ENCODE peak calls at places on chromosome 6, in seven cellular contexts. X is tibial artery, O is HepG2, A is cardiac fibroblast, Y is heart right ventricle, V is BJ, M is endodermal cell. P is an unnamed sample.

GRCh38 chr6:150252714-150253444 is 110.0 kb downstream of the PPP1R14C start:
- DNase-seq in M (no peak), A (peak; percentile 18), Y (no peak), X (no peak), V (no peak), O (no peak), P (no peak)

GRCh38 chr6:14713008-14713452 is 532.8 kb upstream of the JARID2 start:
- DNase-seq in O (no peak), X (no peak), Y (peak; percentile 29), A (peak; percentile 85), V (peak; percentile 97), M (no peak), P (no peak)

GRCh38 chr6:158769696-158770446 is 49.3 kb downstream of the EZR start:
- DNase-seq in A (no peak), M (no peak), V (no peak), O (no peak), Y (peak; percentile 52), X (peak; percentile 52), P (no peak)

GRCh38 chr6:11217360-11218076 is 14.9 kb downstream of the NEDD9 start:
- DNase-seq in A (peak; percentile 20), X (no peak), V (no peak), O (peak; percentile 79), Y (no peak), M (no peak), P (no peak)

GRCh38 chr6:160141001-160141726 is 19.5 kb downstream of the SLC22A1 start:
- DNase-seq in A (peak; percentile 81), V (peak; percentile 57), Y (no peak), M (peak; percentile 20), O (no peak), X (no peak), P (peak; percentile 31)

GRCh38 chr6:101716810-101717209 is 323.3 kb downstream of the GRIK2 start:
- DNase-seq in O (no peak), X (no peak), Y (no peak), V (no peak), M (no peak), A (no peak), P (no peak)

GRCh38 chr6:39251406-39251805 is 22.1 kb upstream of the KCNK5 start:
- DNase-seq in M (no peak), A (no peak), V (no peak), X (no peak), O (no peak), Y (no peak), P (no peak)

GRCh38 chr6:134534708-134535149 is 216.8 kb upstream of the SGK1 start:
- DNase-seq in Y (no peak), X (no peak), O (no peak), M (no peak), V (no peak), A (peak; percentile 83), P (no peak)

GRCh38 chr6:154298297-154298696 is 58.3 kb downstream of the IPCEF1 start:
- DNase-seq in V (no peak), Y (no peak), X (no peak), O (peak; percentile 24), A (peak; percentile 59), M (no peak), P (no peak)

GRCh38 chr6:119426619-119427018 is 77.1 kb upstream of the MAN1A1 start:
- DNase-seq in M (no peak), X (no peak), O (no peak), V (no peak), Y (no peak), A (peak; percentile 9), P (no peak)

GRCh38 chr6:15285682-15286294 is 39.9 kb downstream of the JARID2 start:
- DNase-seq in Y (no peak), X (no peak), V (no peak), M (no peak), O (no peak), A (peak; percentile 39), P (no peak)

GRCh38 chr6:34473967-34474366 is 8.1 kb downstream of the PACSIN1 start:
- DNase-seq in V (no peak), A (no peak), O (no peak), Y (no peak), M (no peak), X (no peak), P (no peak)

GRCh38 chr6:72622094-72622540 is 253 bp downstream of the KCNQ5 start:
- DNase-seq in O (no peak), Y (peak; percentile 17), V (no peak), A (peak; percentile 19), M (peak; percentile 87), X (peak; percentile 70), P (no peak)

DNA sequence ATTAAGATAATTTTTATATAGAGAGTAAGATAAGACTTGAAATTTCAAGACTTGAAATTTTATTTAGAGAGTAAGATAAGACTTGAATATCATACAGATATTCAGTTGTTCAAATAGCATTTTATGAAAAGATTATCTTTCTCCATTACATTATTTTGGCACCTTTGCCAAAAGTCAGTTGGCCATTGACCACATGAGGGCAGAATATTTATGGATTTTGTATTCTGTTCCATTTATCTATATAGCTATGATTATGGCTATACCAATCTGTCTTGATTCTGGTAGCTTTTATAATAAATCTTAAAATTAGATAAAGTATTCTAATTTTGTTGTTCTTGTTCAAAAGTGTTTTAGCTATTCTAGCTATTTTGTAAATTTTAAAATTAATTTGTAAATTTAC is 537.9 kb upstream of the GJE1 start:
- DNase-seq in X (no peak), O (no peak), A (no peak), Y (no peak), M (no peak), V (no peak), P (no peak)
- TF ChIP-seq CTCF in X (no peak), O (no peak), A (peak; percentile 25), Y (no peak), M (peak; percentile 41), V (no peak), P (no peak)

GRCh38 chr6:84773431-84774173 is 9.2 kb upstream of the TBX18 start:
- DNase-seq in V (no peak), A (peak; percentile 69), M (peak; percentile 83), Y (peak; percentile 23), O (no peak), X (peak; percentile 79), P (no peak)

GRCh38 chr6:84771732-84772131 is 7.3 kb upstream of the TBX18 start:
- DNase-seq in Y (no peak), A (peak; percentile 49), V (no peak), X (no peak), O (no peak), M (peak; percentile 57), P (no peak)

GRCh38 chr6:84774174-84775158 is 10.1 kb upstream of the TBX18 start:
- DNase-seq in Y (peak; percentile 58), V (no peak), X (peak; percentile 87), A (peak; percentile 74), O (no peak), M (peak; percentile 93), P (no peak)

GRCh38 chr6:84772428-84773132 is 8.2 kb upstream of the TBX18 start:
- DNase-seq in X (peak; percentile 66), O (no peak), A (peak; percentile 47), Y (peak; percentile 10), M (peak; percentile 70), V (no peak), P (no peak)

GRCh38 chr6:84773133-84773430 is 8.7 kb upstream of the TBX18 start:
- DNase-seq in X (no peak), V (no peak), Y (no peak), A (peak; percentile 57), M (no peak), O (no peak), P (no peak)
- H3K4me3 ChIP-seq in X (peak overlapping the region; percentile 79), V (peak overlapping the region; percentile 41), Y (peak overlapping the region; percentile 53), A (peak overlapping the region; percentile 49), M (peak overlapping the region; percentile 80), O (no peak overlapping the region), P (peak overlapping the region; percentile 37)

GRCh38 chr6:131349199-131349598 is 213.9 kb downstream of the AKAP7 start:
- DNase-seq in Y (no peak), O (no peak), A (no peak), X (no peak), M (no peak), V (no peak), P (no peak)
- TF ChIP-seq CTCF in Y (no peak), O (no peak), A (no peak), X (no peak), M (no peak), V (no peak), P (no peak)

GRCh38 chr6:41467627-41468404 is 78.4 kb upstream of the FOXP4 start:
- DNase-seq in A (no peak), Y (no peak), M (no peak), V (no peak), O (no peak), X (no peak), P (no peak)

GRCh38 chr6:41470341-41471063 is 75.7 kb upstream of the FOXP4 start:
- DNase-seq in V (no peak), A (peak; percentile 74), X (peak; percentile 94), O (no peak), Y (peak; percentile 59), M (peak; percentile 84), P (no peak)

GRCh38 chr6:41471064-41471895 is 74.9 kb upstream of the FOXP4 start:
- DNase-seq in A (no peak), V (no peak), O (no peak), X (no peak), M (no peak), Y (no peak), P (no peak)

GRCh38 chr6:41469951-41470340 is 76.2 kb upstream of the FOXP4 start:
- DNase-seq in M (peak; percentile 76), V (no peak), X (no peak), Y (no peak), A (no peak), O (no peak), P (no peak)

DNA sequence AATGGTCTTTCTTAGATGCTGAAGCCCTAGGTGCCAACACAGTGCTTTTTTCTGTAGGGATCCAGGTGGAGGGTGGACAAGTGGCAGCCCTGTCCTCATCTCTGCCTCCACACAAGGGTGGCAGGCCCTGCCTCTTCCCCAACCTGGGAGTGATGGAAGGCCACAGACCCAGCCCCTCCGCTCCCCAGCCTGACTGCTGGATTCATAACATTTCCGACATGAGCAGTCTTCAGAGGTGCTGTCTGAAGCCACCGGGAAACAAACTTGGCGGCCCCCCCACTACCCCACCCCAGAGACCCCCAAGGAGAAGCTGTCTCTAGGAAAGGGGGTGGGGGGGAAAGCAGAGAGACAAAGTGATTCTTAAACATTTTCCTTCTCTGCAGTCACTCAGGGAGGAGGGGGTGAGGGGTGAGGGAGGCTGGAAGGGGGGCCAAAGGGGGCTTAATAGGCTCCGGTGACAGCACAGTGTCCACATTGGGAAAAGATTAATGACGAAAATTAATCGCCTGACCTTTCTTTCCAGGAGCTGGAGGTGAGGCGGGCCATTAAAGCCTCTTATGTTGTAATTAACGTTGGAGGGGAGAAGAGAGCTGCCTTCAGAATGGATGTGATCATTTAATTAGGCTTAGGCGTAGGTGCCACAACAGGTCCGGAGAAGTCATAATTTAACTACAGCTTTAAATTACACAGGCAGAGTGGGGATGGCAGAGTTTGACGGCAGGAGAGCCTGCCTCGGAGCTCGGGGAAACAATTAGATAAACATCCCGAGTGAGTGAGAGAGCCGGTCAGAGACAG is 76.8 kb upstream of the FOXP4 start:
- DNase-seq in V (no peak), M (no peak), Y (no peak), O (no peak), X (no peak), A (no peak), P (no peak)
- H3K4me3 ChIP-seq in V (peak overlapping the region; percentile 11), M (peak overlapping the region; percentile 58), Y (no peak overlapping the region), O (no peak overlapping the region), X (no peak overlapping the region), A (no peak overlapping the region), P (no peak overlapping the region)

DNA sequence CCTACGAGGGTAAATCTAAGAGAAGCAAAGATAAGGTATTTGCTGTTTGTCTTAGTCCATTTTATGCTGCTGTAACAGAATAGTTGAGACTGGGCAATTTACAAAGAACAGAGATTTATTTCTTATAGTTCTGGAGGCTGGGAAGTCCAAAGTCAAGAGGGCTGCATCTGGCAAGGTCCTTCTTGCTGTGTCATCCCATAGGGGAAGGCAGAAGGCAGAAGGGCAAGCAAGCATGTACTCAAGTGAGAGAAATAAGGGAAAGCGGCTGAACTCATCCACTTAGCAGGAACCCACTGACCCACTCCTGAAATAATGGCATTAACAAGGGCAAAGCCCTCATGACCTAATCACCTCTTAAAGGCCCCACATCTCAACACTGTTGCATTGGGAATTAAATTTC is 102.7 kb downstream of the AGPAT4 start:
- DNase-seq in Y (no peak), V (no peak), M (no peak), A (no peak), X (no peak), O (no peak), P (no peak)
- TF ChIP-seq CTCF in Y (no peak), V (no peak), M (no peak), A (no peak), X (no peak), O (no peak), P (no peak)